ENCODE peak calls at places on chromosomes 11 and 22, in six cellular contexts. F is upper lobe of right lung, K is transverse colon, G is tibial nerve, Y is H9, C is RWPE1. D is an unnamed sample.

GRCh38 chr11:69499216-69499945 is 17.9 kb downstream of the LINC01488 start:
- DNase-seq in G (no peak), K (no peak), Y (no peak), F (peak; percentile 50), C (no peak), D (no peak)

GRCh38 chr11:74755395-74755995 is 6.8 kb downstream of the RNF169 start:
- DNase-seq in Y (no peak), C (no peak), K (no peak), F (no peak), G (no peak), D (no peak)

GRCh38 chr11:44753965-44754645 is 27.3 kb downstream of the TSPAN18 start:
- DNase-seq in G (no peak), K (no peak), Y (peak; percentile 48), C (no peak), F (no peak), D (no peak)

GRCh38 chr22:21989049-21989448 is 6.5 kb upstream of the TOP3B start:
- DNase-seq in Y (no peak), G (no peak), K (no peak), C (no peak), F (no peak), D (no peak)

GRCh38 chr11:124467376-124468061 is 22.0 kb upstream of the OR8B8 start:
- DNase-seq in G (no peak), Y (no peak), K (no peak), F (no peak), C (no peak), D (no peak)

GRCh38 chr11:75582461-75582934 is 20.4 kb downstream of the SERPINH1 start:
- DNase-seq in G (no peak), K (no peak), C (no peak), F (no peak), Y (no peak), D (no peak)

GRCh38 chr11:13135385-13136271 is 126.5 kb downstream of the RASSF10 start:
- DNase-seq in Y (no peak), G (no peak), F (no peak), K (no peak), C (no peak), D (no peak)

GRCh38 chr11:33321483-33321882 is 64.3 kb downstream of the HIPK3 start:
- DNase-seq in C (no peak), G (no peak), Y (no peak), K (no peak), F (no peak), D (no peak)

GRCh38 chr22:21962655-21962949 is 10.0 kb upstream of the PPM1F start:
- DNase-seq in F (no peak), G (no peak), C (no peak), Y (no peak), K (no peak), D (no peak)

GRCh38 chr11:20360650-20361049 is 2.9 kb upstream of the HTATIP2 start:
- DNase-seq in F (no peak), Y (no peak), G (no peak), K (peak; percentile 24), C (no peak), D (no peak)

GRCh38 chr11:9691865-9692264 is 28.0 kb downstream of the SWAP70 start:
- DNase-seq in Y (no peak), K (no peak), G (no peak), F (no peak), C (peak; percentile 61), D (no peak)

GRCh38 chr11:47466701-47467250 is 17.8 kb upstream of the RAPSN start:
- DNase-seq in F (peak; percentile 47), G (no peak), Y (no peak), K (peak; percentile 46), C (no peak), D (no peak)

GRCh38 chr11:65591939-65592814 is 3.4 kb downstream of the KCNK7 start:
- DNase-seq in K (peak; percentile 60), C (no peak), F (peak; percentile 69), G (peak; percentile 55), Y (peak; percentile 84), D (peak; percentile 65)

GRCh38 chr22:46418827-46419226 is 83.3 kb downstream of the TRMU start:
- DNase-seq in K (no peak), F (no peak), C (no peak), G (no peak), Y (no peak), D (no peak)

GRCh38 chr11:60786811-60787567 is 1.9 kb downstream of the MS4A10 start:
- DNase-seq in F (no peak), G (peak; percentile 62), C (peak; percentile 19), Y (no peak), K (peak; percentile 71), D (no peak)

GRCh38 chr11:6586434-6587359 is 16.7 kb downstream of the RRP8 start:
- DNase-seq in C (no peak), Y (peak; percentile 77), G (no peak), F (no peak), K (no peak), D (peak; percentile 46)

GRCh38 chr11:95660038-95660437 is 129.5 kb downstream of the FAM76B start:
- DNase-seq in C (no peak), K (no peak), Y (no peak), G (no peak), F (no peak), D (no peak)

GRCh38 chr11:94111660-94112059 is 17.0 kb upstream of the PANX1 start:
- DNase-seq in K (no peak), C (no peak), G (no peak), F (no peak), Y (no peak), D (no peak)

DNA sequence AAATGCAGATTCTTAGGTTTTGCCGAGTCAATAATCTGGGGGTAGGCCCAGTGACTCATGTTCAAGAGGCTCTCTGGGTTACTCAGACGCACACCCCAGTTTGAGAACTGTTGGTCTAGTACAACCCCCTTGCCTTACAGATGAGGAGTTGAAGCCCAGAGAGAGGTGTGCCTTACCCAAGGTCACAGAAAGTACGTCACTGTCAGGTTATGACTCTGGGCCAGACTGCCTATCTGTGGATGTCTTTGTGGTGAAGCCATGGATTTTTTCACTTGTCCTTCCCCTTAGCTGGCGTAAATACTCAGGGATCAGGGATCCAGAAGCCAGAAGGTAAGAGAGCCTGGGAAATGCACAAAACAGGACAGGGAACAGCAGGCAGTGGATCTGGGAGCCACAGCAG is 25.2 kb upstream of the NECTIN1 start:
- DNase-seq in K (no peak), G (no peak), F (no peak), Y (no peak), C (no peak), D (no peak)
- TF ChIP-seq CTCF in K (no peak), G (no peak), F (no peak), Y (no peak), C (no peak), D (no peak)

DNA sequence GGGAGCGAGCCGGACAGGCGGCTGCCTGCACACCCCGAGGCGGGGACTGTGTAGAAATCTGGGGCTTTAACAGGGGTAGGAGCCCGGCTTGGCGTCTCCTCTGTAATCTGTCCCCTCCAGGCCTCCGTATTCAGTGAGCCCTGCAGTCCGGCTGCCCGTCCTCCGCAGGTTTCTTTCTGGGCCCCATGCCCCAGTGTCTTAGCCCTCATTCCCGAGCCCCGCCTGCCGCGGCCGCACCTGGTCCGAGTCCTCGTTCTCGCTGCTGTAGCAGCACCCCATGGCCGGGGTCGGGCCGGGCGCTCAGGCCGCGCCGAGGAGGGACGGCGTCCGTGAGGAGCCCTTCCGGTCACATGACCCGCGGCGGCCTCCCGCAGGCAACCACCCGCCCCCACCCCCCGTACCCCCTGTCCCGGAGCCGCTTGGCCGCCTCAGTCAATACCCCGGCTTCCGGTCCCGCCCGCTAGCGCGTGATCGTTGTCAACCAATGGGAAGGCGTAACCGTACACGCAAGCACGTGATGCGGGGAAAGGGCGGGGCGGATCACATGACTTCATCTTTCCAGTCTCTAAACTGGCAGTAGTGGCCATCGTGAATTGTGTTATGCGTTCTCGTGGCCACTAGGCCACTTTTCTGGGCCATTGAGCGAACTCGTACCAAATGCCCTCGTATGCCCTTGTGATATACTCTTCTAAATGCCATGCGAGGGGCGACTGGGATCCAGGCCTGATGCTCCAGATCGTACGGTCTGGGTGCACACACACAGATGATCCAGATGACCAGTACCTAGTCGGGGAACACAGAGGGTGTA is at the start of gene LAMTOR1:
- DNase-seq in Y (peak; percentile 99), K (peak; percentile 100), C (peak; percentile 95), G (peak; percentile 100), F (peak; percentile 100), D (peak; percentile 99)
- TF ChIP-seq CTCF in Y (peak; percentile 63), K (peak; percentile 39), C (peak; percentile 42), G (peak; percentile 75), F (peak; percentile 56), D (peak; percentile 74)

DNA sequence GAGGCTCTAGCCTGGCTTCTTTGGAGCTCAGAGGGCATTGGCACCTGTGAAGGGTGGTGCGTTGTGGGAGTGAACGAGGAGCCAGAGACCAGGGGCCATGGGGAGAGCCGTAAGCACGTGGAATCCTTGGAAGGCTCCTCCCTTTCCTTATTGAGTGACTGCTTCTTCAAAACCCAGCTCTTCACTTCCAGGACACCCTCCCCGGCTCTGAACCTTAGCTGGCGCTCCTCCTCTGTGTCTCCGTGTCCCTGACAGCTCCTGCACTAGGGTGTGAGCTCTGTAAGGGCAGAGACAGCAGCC is 26.3 kb downstream of the POLR3H start:
- DNase-seq in C (no peak), Y (no peak), F (no peak), K (no peak), G (no peak), D (no peak)
- TF ChIP-seq CTCF in C (peak; percentile 50), Y (peak; percentile 4), F (no peak), K (no peak), G (peak; percentile 17), D (peak; percentile 58)

DNA sequence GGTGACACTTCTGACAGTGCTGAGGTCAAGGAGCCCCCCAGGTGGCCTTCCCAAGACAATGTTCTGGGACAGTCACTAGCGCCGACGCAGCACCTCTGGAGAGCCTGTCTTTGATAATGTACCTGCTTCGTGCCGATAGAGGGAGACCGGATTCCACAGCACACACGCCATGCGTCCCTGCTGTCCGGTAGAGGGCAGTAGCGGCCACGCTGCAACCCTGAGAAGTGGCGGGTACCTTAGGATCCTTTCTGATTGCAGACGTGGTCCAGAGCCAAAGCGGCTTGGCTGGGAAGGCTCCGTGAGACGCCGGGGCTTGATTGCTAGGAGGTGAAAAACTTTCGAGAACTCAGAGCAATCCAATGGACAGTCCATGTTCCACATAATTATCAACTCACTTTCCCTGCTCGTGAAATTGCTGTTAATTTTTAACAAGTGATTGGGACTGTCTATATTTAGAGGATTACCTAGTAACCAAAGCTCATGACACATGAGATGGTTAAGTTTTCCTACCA is 11.4 kb upstream of the BARX2 start:
- DNase-seq in Y (peak; percentile 94), C (peak; percentile 82), G (no peak), K (peak; percentile 88), F (peak; percentile 90), D (peak; percentile 90)
- TF ChIP-seq CTCF in Y (peak; percentile 100), C (peak; percentile 99), G (peak; percentile 70), K (peak; percentile 83), F (peak; percentile 94), D (peak; percentile 88)

DNA sequence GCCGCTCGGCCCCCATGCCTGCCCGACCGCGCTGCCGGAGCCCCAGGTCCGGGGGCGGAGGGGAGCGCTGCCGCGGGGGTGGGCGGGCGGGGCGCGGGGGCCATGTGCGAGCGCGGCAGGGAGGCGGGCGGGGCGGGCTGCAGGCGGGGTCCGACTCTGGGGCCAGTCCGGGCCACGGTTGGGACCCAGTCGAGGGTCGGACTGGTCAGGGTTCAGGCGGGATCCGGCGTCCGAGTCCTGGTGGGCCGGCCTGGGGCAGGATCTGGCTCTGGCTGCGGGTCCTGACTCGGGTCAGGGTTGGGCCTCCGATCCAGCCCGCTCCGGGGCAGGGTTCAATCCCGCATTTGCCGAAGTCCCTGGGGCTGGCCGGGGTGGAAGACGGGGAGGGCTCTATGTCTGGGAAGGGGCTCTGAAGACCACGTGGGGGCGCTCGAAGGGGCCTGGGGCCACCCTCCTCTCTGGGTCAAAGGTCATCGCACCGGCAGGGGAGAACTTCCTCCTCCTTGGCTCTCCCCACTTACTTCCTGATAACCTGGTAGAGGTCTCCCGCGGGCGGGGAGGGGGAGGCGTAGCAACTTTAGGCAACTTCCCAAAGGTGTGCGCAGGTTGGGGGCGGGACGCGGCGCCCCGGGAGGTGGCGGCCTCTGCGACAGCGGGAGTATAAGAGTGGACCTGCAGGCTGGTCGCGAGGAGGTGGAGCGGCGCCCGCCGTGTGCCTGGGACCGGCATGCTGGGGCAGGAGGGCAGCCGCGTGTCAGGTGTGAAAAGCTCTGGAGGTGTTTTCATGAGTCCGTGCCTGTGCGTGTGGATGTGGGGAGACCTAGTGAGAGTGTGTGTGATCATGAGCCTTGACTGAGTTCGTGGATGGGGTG is 603 bp downstream of the ESRRA start:
- DNase-seq in C (no peak), G (no peak), K (peak; percentile 89), F (peak; percentile 91), Y (peak; percentile 89), D (peak; percentile 67)
- TF ChIP-seq CTCF in C (peak; percentile 50), G (no peak), K (peak; percentile 10), F (peak; percentile 35), Y (peak; percentile 67), D (peak; percentile 28)

D was measured in glutamatergic neuron.